ENCODE peak calls at places on chromosomes 13 and 19, in four cellular contexts. V, P, S and Z are unnamed samples.

GRCh38 chr19:51398096-51398704 is 7.8 kb upstream of the C19orf84 start:
- DNase-seq in V (no peak), P (no peak), S (no peak), Z (peak; percentile 51)

GRCh38 chr13:113765241-113765910 is 6.3 kb downstream of the TMEM255B start:
- DNase-seq in V (no peak), P (no peak), S (no peak), Z (peak; percentile 50)

GRCh38 chr13:23986619-23987018 is 89.3 kb upstream of the C1QTNF9B start:
- DNase-seq in V (no peak), P (peak; percentile 88), S (no peak), Z (no peak)

GRCh38 chr13:100156786-100157185 is 67.9 kb downstream of the PCCA start:
- DNase-seq in V (no peak), P (no peak), S (no peak), Z (no peak)

GRCh38 chr19:38264486-38265212 is at the start of gene SPINT2:
- DNase-seq in V (peak; percentile 36), P (no peak), S (peak; percentile 84), Z (peak; percentile 89)

GRCh38 chr13:61255035-61255796 is 160.4 kb downstream of the PCDH20 start:
- DNase-seq in V (no peak), P (no peak), S (no peak), Z (peak; percentile 38)

GRCh38 chr19:5586300-5587070 is 18.7 kb upstream of the TINCR start:
- DNase-seq in V (no peak), P (no peak), S (no peak), Z (peak; percentile 47)

GRCh38 chr19:30017172-30017571 is 75.1 kb downstream of the URI1 start:
- DNase-seq in V (no peak), P (no peak), S (no peak), Z (no peak)

GRCh38 chr13:101453784-101454201 is 1.3 kb downstream of the ITGBL1 start:
- DNase-seq in V (no peak), P (no peak), S (no peak), Z (peak; percentile 39)